ENCODE peak calls at places on chromosomes 1 and 21, in ten cellular contexts. One of them, this sample, is unnamed.

GRCh38 chr1:234955107-234955731 is 173.4 kb downstream of the TOMM20 start:
- DNase-seq in AG04450: no peak
- DNase-seq in DMS 273 treated with DMSO at 0.1 percent for 48 hours: no peak
- DNase-seq in T-helper 17 cell: no peak
- DNase-seq in aorta: peak
- DNase-seq in activated CD4-positive, alpha-beta T cell treated with anti-CD3 and anti-CD28 coated beads for 48 hours: no peak
- DNase-seq in Kasumi-1: peak
- DNase-seq in activated naive CD4-positive, alpha-beta T cell: no peak
- DNase-seq in adrenal gland: peak
- DNase-seq in M059J: peak
- DNase-seq in this sample: no peak

GRCh38 chr1:93581917-93582850 is 99.5 kb downstream of the BCAR3 start:
- DNase-seq in DMS 273 treated with DMSO at 0.1 percent for 48 hours: peak
- DNase-seq in T-helper 17 cell: no peak
- DNase-seq in Kasumi-1: no peak
- DNase-seq in M059J: no peak
- DNase-seq in AG04450: no peak
- DNase-seq in activated naive CD4-positive, alpha-beta T cell: no peak
- DNase-seq in activated CD4-positive, alpha-beta T cell treated with anti-CD3 and anti-CD28 coated beads for 48 hours: no peak
- DNase-seq in adrenal gland: peak
- DNase-seq in aorta: no peak
- DNase-seq in this sample: no peak

GRCh38 chr1:209609403-209610377 is 26.2 kb downstream of the CAMK1G start:
- DNase-seq in activated CD4-positive, alpha-beta T cell treated with anti-CD3 and anti-CD28 coated beads for 48 hours: no peak
- DNase-seq in activated naive CD4-positive, alpha-beta T cell: no peak
- DNase-seq in Kasumi-1: no peak
- DNase-seq in AG04450: no peak
- DNase-seq in DMS 273 treated with DMSO at 0.1 percent for 48 hours: no peak
- DNase-seq in M059J: peak
- DNase-seq in T-helper 17 cell: no peak
- DNase-seq in adrenal gland: no peak
- DNase-seq in aorta: peak
- DNase-seq in this sample: no peak

GRCh38 chr1:46302091-46303037 is 1.1 kb downstream of the LRRC41 start:
- DNase-seq in DMS 273 treated with DMSO at 0.1 percent for 48 hours: no peak
- DNase-seq in M059J: peak
- DNase-seq in adrenal gland: peak
- DNase-seq in T-helper 17 cell: peak
- DNase-seq in AG04450: no peak
- DNase-seq in aorta: peak
- DNase-seq in Kasumi-1: no peak
- DNase-seq in activated CD4-positive, alpha-beta T cell treated with anti-CD3 and anti-CD28 coated beads for 48 hours: peak
- DNase-seq in activated naive CD4-positive, alpha-beta T cell: peak
- DNase-seq in this sample: no peak

GRCh38 chr1:76141898-76142297 is 67.4 kb downstream of the ST6GALNAC3 start:
- DNase-seq in Kasumi-1: no peak
- DNase-seq in T-helper 17 cell: no peak
- DNase-seq in activated CD4-positive, alpha-beta T cell treated with anti-CD3 and anti-CD28 coated beads for 48 hours: no peak
- DNase-seq in AG04450: no peak
- DNase-seq in adrenal gland: no peak
- DNase-seq in activated naive CD4-positive, alpha-beta T cell: no peak
- DNase-seq in DMS 273 treated with DMSO at 0.1 percent for 48 hours: no peak
- DNase-seq in M059J: no peak
- DNase-seq in aorta: no peak
- DNase-seq in this sample: no peak

GRCh38 chr1:83530506-83530905 is 468.4 kb downstream of the TTLL7 start:
- DNase-seq in adrenal gland: no peak
- DNase-seq in Kasumi-1: no peak
- DNase-seq in activated naive CD4-positive, alpha-beta T cell: no peak
- DNase-seq in T-helper 17 cell: no peak
- DNase-seq in AG04450: no peak
- DNase-seq in M059J: no peak
- DNase-seq in aorta: no peak
- DNase-seq in DMS 273 treated with DMSO at 0.1 percent for 48 hours: no peak
- DNase-seq in activated CD4-positive, alpha-beta T cell treated with anti-CD3 and anti-CD28 coated beads for 48 hours: no peak
- DNase-seq in this sample: no peak

GRCh38 chr1:228034954-228035837 is 28.4 kb downstream of the WNT3A start:
- DNase-seq in activated CD4-positive, alpha-beta T cell treated with anti-CD3 and anti-CD28 coated beads for 48 hours: no peak
- DNase-seq in aorta: peak
- DNase-seq in Kasumi-1: no peak
- DNase-seq in activated naive CD4-positive, alpha-beta T cell: no peak
- DNase-seq in T-helper 17 cell: no peak
- DNase-seq in adrenal gland: no peak
- DNase-seq in M059J: no peak
- DNase-seq in DMS 273 treated with DMSO at 0.1 percent for 48 hours: no peak
- DNase-seq in AG04450: no peak
- DNase-seq in this sample: no peak

GRCh38 chr1:229127301-229127700 is 143.6 kb upstream of the RAB4A start:
- DNase-seq in AG04450: no peak
- DNase-seq in activated CD4-positive, alpha-beta T cell treated with anti-CD3 and anti-CD28 coated beads for 48 hours: peak
- DNase-seq in T-helper 17 cell: no peak
- DNase-seq in aorta: no peak
- DNase-seq in activated naive CD4-positive, alpha-beta T cell: no peak
- DNase-seq in M059J: peak
- DNase-seq in DMS 273 treated with DMSO at 0.1 percent for 48 hours: no peak
- DNase-seq in adrenal gland: no peak
- DNase-seq in Kasumi-1: peak
- DNase-seq in this sample: no peak

GRCh38 chr1:53071167-53071865 is 9.3 kb downstream of the PODN start:
- DNase-seq in Kasumi-1: no peak
- DNase-seq in DMS 273 treated with DMSO at 0.1 percent for 48 hours: no peak
- DNase-seq in activated naive CD4-positive, alpha-beta T cell: no peak
- DNase-seq in aorta: no peak
- DNase-seq in M059J: no peak
- DNase-seq in adrenal gland: no peak
- DNase-seq in T-helper 17 cell: no peak
- DNase-seq in activated CD4-positive, alpha-beta T cell treated with anti-CD3 and anti-CD28 coated beads for 48 hours: no peak
- DNase-seq in AG04450: no peak
- DNase-seq in this sample: no peak

GRCh38 chr1:27027575-27028250 is 15.1 kb upstream of the TENT5B start:
- DNase-seq in Kasumi-1: no peak
- DNase-seq in adrenal gland: no peak
- DNase-seq in aorta: no peak
- DNase-seq in DMS 273 treated with DMSO at 0.1 percent for 48 hours: no peak
- DNase-seq in T-helper 17 cell: no peak
- DNase-seq in activated CD4-positive, alpha-beta T cell treated with anti-CD3 and anti-CD28 coated beads for 48 hours: no peak
- DNase-seq in activated naive CD4-positive, alpha-beta T cell: no peak
- DNase-seq in AG04450: no peak
- DNase-seq in M059J: peak
- DNase-seq in this sample: no peak

GRCh38 chr1:31575373-31576140 is 758 bp upstream of the TINAGL1 start:
- DNase-seq in adrenal gland: peak
- DNase-seq in aorta: no peak
- DNase-seq in DMS 273 treated with DMSO at 0.1 percent for 48 hours: no peak
- DNase-seq in Kasumi-1: no peak
- DNase-seq in M059J: peak
- DNase-seq in activated naive CD4-positive, alpha-beta T cell: no peak
- DNase-seq in activated CD4-positive, alpha-beta T cell treated with anti-CD3 and anti-CD28 coated beads for 48 hours: no peak
- DNase-seq in AG04450: no peak
- DNase-seq in T-helper 17 cell: no peak
- DNase-seq in this sample: no peak

GRCh38 chr1:183871142-183871541 is 66.2 kb downstream of the RGL1 start:
- DNase-seq in AG04450: no peak
- DNase-seq in adrenal gland: no peak
- DNase-seq in DMS 273 treated with DMSO at 0.1 percent for 48 hours: no peak
- DNase-seq in T-helper 17 cell: no peak
- DNase-seq in activated naive CD4-positive, alpha-beta T cell: no peak
- DNase-seq in activated CD4-positive, alpha-beta T cell treated with anti-CD3 and anti-CD28 coated beads for 48 hours: no peak
- DNase-seq in M059J: peak
- DNase-seq in aorta: no peak
- DNase-seq in Kasumi-1: no peak
- DNase-seq in this sample: peak

GRCh38 chr1:152735648-152736047 is 22.2 kb upstream of the KPRP start:
- DNase-seq in T-helper 17 cell: no peak
- DNase-seq in aorta: no peak
- DNase-seq in AG04450: no peak
- DNase-seq in activated naive CD4-positive, alpha-beta T cell: no peak
- DNase-seq in adrenal gland: no peak
- DNase-seq in Kasumi-1: no peak
- DNase-seq in activated CD4-positive, alpha-beta T cell treated with anti-CD3 and anti-CD28 coated beads for 48 hours: no peak
- DNase-seq in DMS 273 treated with DMSO at 0.1 percent for 48 hours: no peak
- DNase-seq in M059J: no peak
- DNase-seq in this sample: no peak

GRCh38 chr1:54273092-54273836 is 73.3 kb downstream of the MRPL37 start:
- DNase-seq in activated naive CD4-positive, alpha-beta T cell: no peak
- DNase-seq in M059J: peak
- DNase-seq in adrenal gland: peak
- DNase-seq in aorta: peak
- DNase-seq in DMS 273 treated with DMSO at 0.1 percent for 48 hours: peak
- DNase-seq in Kasumi-1: no peak
- DNase-seq in AG04450: peak
- DNase-seq in activated CD4-positive, alpha-beta T cell treated with anti-CD3 and anti-CD28 coated beads for 48 hours: no peak
- DNase-seq in T-helper 17 cell: no peak
- DNase-seq in this sample: no peak

GRCh38 chr1:92907949-92908684 is 53.1 kb downstream of the DIPK1A start:
- DNase-seq in Kasumi-1: no peak
- DNase-seq in M059J: peak
- DNase-seq in activated CD4-positive, alpha-beta T cell treated with anti-CD3 and anti-CD28 coated beads for 48 hours: no peak
- DNase-seq in T-helper 17 cell: no peak
- DNase-seq in DMS 273 treated with DMSO at 0.1 percent for 48 hours: no peak
- DNase-seq in aorta: no peak
- DNase-seq in activated naive CD4-positive, alpha-beta T cell: no peak
- DNase-seq in AG04450: no peak
- DNase-seq in adrenal gland: no peak
- DNase-seq in this sample: no peak

GRCh38 chr1:42973304-42973703 is 14.6 kb upstream of the SLC2A1 start:
- DNase-seq in aorta: no peak
- DNase-seq in M059J: peak
- DNase-seq in AG04450: no peak
- DNase-seq in T-helper 17 cell: no peak
- DNase-seq in activated CD4-positive, alpha-beta T cell treated with anti-CD3 and anti-CD28 coated beads for 48 hours: no peak
- DNase-seq in DMS 273 treated with DMSO at 0.1 percent for 48 hours: no peak
- DNase-seq in Kasumi-1: no peak
- DNase-seq in activated naive CD4-positive, alpha-beta T cell: no peak
- DNase-seq in adrenal gland: no peak
- DNase-seq in this sample: no peak

GRCh38 chr1:105138445-105138821 is 1388.7 kb downstream of the AMY1C start:
- DNase-seq in M059J: no peak
- DNase-seq in activated CD4-positive, alpha-beta T cell treated with anti-CD3 and anti-CD28 coated beads for 48 hours: no peak
- DNase-seq in Kasumi-1: no peak
- DNase-seq in adrenal gland: no peak
- DNase-seq in DMS 273 treated with DMSO at 0.1 percent for 48 hours: no peak
- DNase-seq in AG04450: no peak
- DNase-seq in activated naive CD4-positive, alpha-beta T cell: no peak
- DNase-seq in T-helper 17 cell: no peak
- DNase-seq in aorta: no peak
- DNase-seq in this sample: no peak

GRCh38 chr1:24386241-24386640 is 27.3 kb downstream of the STPG1 start:
- DNase-seq in M059J: peak
- DNase-seq in activated naive CD4-positive, alpha-beta T cell: no peak
- DNase-seq in activated CD4-positive, alpha-beta T cell treated with anti-CD3 and anti-CD28 coated beads for 48 hours: no peak
- DNase-seq in Kasumi-1: no peak
- DNase-seq in AG04450: no peak
- DNase-seq in adrenal gland: no peak
- DNase-seq in DMS 273 treated with DMSO at 0.1 percent for 48 hours: peak
- DNase-seq in T-helper 17 cell: no peak
- DNase-seq in aorta: no peak
- DNase-seq in this sample: no peak

GRCh38 chr1:19250629-19251304 is 557 bp downstream of the EMC1 start:
- DNase-seq in Kasumi-1: no peak
- DNase-seq in DMS 273 treated with DMSO at 0.1 percent for 48 hours: no peak
- DNase-seq in aorta: no peak
- DNase-seq in adrenal gland: no peak
- DNase-seq in AG04450: no peak
- DNase-seq in M059J: peak
- DNase-seq in T-helper 17 cell: no peak
- DNase-seq in activated CD4-positive, alpha-beta T cell treated with anti-CD3 and anti-CD28 coated beads for 48 hours: peak
- DNase-seq in activated naive CD4-positive, alpha-beta T cell: no peak
- DNase-seq in this sample: no peak

GRCh38 chr21:45170987-45171386 is 96.6 kb downstream of the ADARB1 start:
- DNase-seq in aorta: peak
- DNase-seq in M059J: no peak
- DNase-seq in activated CD4-positive, alpha-beta T cell treated with anti-CD3 and anti-CD28 coated beads for 48 hours: no peak
- DNase-seq in Kasumi-1: no peak
- DNase-seq in adrenal gland: no peak
- DNase-seq in T-helper 17 cell: no peak
- DNase-seq in DMS 273 treated with DMSO at 0.1 percent for 48 hours: no peak
- DNase-seq in AG04450: no peak
- DNase-seq in activated naive CD4-positive, alpha-beta T cell: no peak
- DNase-seq in this sample: no peak

GRCh38 chr21:34031835-34032370 is 41.5 kb upstream of the MRPS6 start:
- DNase-seq in M059J: no peak
- DNase-seq in Kasumi-1: no peak
- DNase-seq in aorta: no peak
- DNase-seq in DMS 273 treated with DMSO at 0.1 percent for 48 hours: no peak
- DNase-seq in AG04450: no peak
- DNase-seq in adrenal gland: no peak
- DNase-seq in activated CD4-positive, alpha-beta T cell treated with anti-CD3 and anti-CD28 coated beads for 48 hours: peak
- DNase-seq in T-helper 17 cell: no peak
- DNase-seq in activated naive CD4-positive, alpha-beta T cell: no peak
- DNase-seq in this sample: no peak

GRCh38 chr1:64038965-64039926 is 164.2 kb upstream of the UBE2U start:
- DNase-seq in activated naive CD4-positive, alpha-beta T cell: no peak
- DNase-seq in activated CD4-positive, alpha-beta T cell treated with anti-CD3 and anti-CD28 coated beads for 48 hours: no peak
- DNase-seq in aorta: peak
- DNase-seq in adrenal gland: peak
- DNase-seq in DMS 273 treated with DMSO at 0.1 percent for 48 hours: no peak
- DNase-seq in AG04450: peak
- DNase-seq in T-helper 17 cell: no peak
- DNase-seq in M059J: peak
- DNase-seq in Kasumi-1: no peak
- DNase-seq in this sample: peak

GRCh38 chr1:47181095-47181954 is 8.5 kb downstream of the PDZK1IP1 start:
- DNase-seq in DMS 273 treated with DMSO at 0.1 percent for 48 hours: no peak
- DNase-seq in adrenal gland: peak
- DNase-seq in activated CD4-positive, alpha-beta T cell treated with anti-CD3 and anti-CD28 coated beads for 48 hours: no peak
- DNase-seq in T-helper 17 cell: no peak
- DNase-seq in activated naive CD4-positive, alpha-beta T cell: no peak
- DNase-seq in Kasumi-1: no peak
- DNase-seq in aorta: no peak
- DNase-seq in AG04450: no peak
- DNase-seq in M059J: no peak
- DNase-seq in this sample: no peak

GRCh38 chr1:30403732-30404131 is 319.7 kb downstream of the MATN1 start:
- DNase-seq in Kasumi-1: no peak
- DNase-seq in aorta: peak
- DNase-seq in T-helper 17 cell: no peak
- DNase-seq in activated CD4-positive, alpha-beta T cell treated with anti-CD3 and anti-CD28 coated beads for 48 hours: no peak
- DNase-seq in AG04450: no peak
- DNase-seq in DMS 273 treated with DMSO at 0.1 percent for 48 hours: no peak
- DNase-seq in adrenal gland: no peak
- DNase-seq in M059J: no peak
- DNase-seq in activated naive CD4-positive, alpha-beta T cell: no peak
- DNase-seq in this sample: no peak

GRCh38 chr21:39484711-39485264 is 33.0 kb downstream of the SH3BGR start:
- DNase-seq in adrenal gland: no peak
- DNase-seq in aorta: no peak
- DNase-seq in AG04450: no peak
- DNase-seq in DMS 273 treated with DMSO at 0.1 percent for 48 hours: no peak
- DNase-seq in activated CD4-positive, alpha-beta T cell treated with anti-CD3 and anti-CD28 coated beads for 48 hours: no peak
- DNase-seq in T-helper 17 cell: no peak
- DNase-seq in activated naive CD4-positive, alpha-beta T cell: no peak
- DNase-seq in M059J: no peak
- DNase-seq in Kasumi-1: no peak
- DNase-seq in this sample: no peak

GRCh38 chr1:23804183-23804582 is 3.6 kb upstream of the GALE start:
- DNase-seq in adrenal gland: no peak
- DNase-seq in DMS 273 treated with DMSO at 0.1 percent for 48 hours: no peak
- DNase-seq in Kasumi-1: no peak
- DNase-seq in AG04450: no peak
- DNase-seq in T-helper 17 cell: no peak
- DNase-seq in activated CD4-positive, alpha-beta T cell treated with anti-CD3 and anti-CD28 coated beads for 48 hours: no peak
- DNase-seq in activated naive CD4-positive, alpha-beta T cell: no peak
- DNase-seq in aorta: no peak
- DNase-seq in M059J: no peak
- DNase-seq in this sample: no peak

GRCh38 chr1:9009438-9010366 is 16.5 kb downstream of the SLC2A7 start:
- DNase-seq in DMS 273 treated with DMSO at 0.1 percent for 48 hours: no peak
- DNase-seq in Kasumi-1: peak
- DNase-seq in M059J: no peak
- DNase-seq in adrenal gland: no peak
- DNase-seq in activated CD4-positive, alpha-beta T cell treated with anti-CD3 and anti-CD28 coated beads for 48 hours: peak
- DNase-seq in activated naive CD4-positive, alpha-beta T cell: no peak
- DNase-seq in AG04450: no peak
- DNase-seq in T-helper 17 cell: no peak
- DNase-seq in aorta: no peak
- DNase-seq in this sample: no peak

GRCh38 chr1:113809651-113810602 is 2.3 kb downstream of the RSBN1 start:
- DNase-seq in M059J: peak
- DNase-seq in aorta: no peak
- DNase-seq in T-helper 17 cell: no peak
- DNase-seq in DMS 273 treated with DMSO at 0.1 percent for 48 hours: no peak
- DNase-seq in activated naive CD4-positive, alpha-beta T cell: no peak
- DNase-seq in adrenal gland: no peak
- DNase-seq in activated CD4-positive, alpha-beta T cell treated with anti-CD3 and anti-CD28 coated beads for 48 hours: no peak
- DNase-seq in AG04450: no peak
- DNase-seq in Kasumi-1: no peak
- DNase-seq in this sample: peak